ENCODE peak calls at places on chromosomes 13 and 19, in six cellular contexts. B is GM12865; U is activated naive CD4-positive, alpha-beta T cell treated with anti-CD3 and anti-CD28 coated beads for 36 hours; O is RWPE1; E is cardiac fibroblast; F is astrocyte of the spinal cord. G is an unnamed sample.

GRCh38 chr13:29493796-29494195 is 101.7 kb downstream of the SLC7A1 start:
- DNase-seq in E (no peak), F (no peak), O (no peak), B (no peak), U (no peak), G (no peak)

GRCh38 chr19:39192846-39193245 is 3.9 kb upstream of the NCCRP1 start:
- DNase-seq in E (no peak), F (no peak), U (no peak), B (no peak), O (no peak), G (peak)

GRCh38 chr13:73844986-73845385 is 289.2 kb downstream of the KLF12 start:
- DNase-seq in O (no peak), F (peak), B (no peak), U (no peak), E (peak), G (peak)

GRCh38 chr19:45495178-45495577 is 1.7 kb downstream of the RTN2 start:
- DNase-seq in E (no peak), O (no peak), U (no peak), F (no peak), B (no peak), G (no peak)

GRCh38 chr19:51565583-51565982 is 5.5 kb upstream of the ZNF175 start:
- DNase-seq in U (no peak), F (no peak), B (no peak), O (no peak), E (no peak), G (no peak)

GRCh38 chr19:45876411-45877197 is 9.3 kb downstream of the IRF2BP1 start:
- DNase-seq in E (peak), F (peak), B (no peak), U (peak), O (no peak), G (no peak)

GRCh38 chr19:34733266-34733825 is 697 bp upstream of the ZNF181 start:
- DNase-seq in F (no peak), O (no peak), U (no peak), B (peak), E (no peak), G (no peak)

GRCh38 chr13:110109910-110110309 is 197.0 kb downstream of the COL4A1 start:
- DNase-seq in F (peak), B (no peak), E (peak), U (no peak), O (peak), G (peak)

GRCh38 chr19:14616310-14616870 is 33.5 kb downstream of the CLEC17A start:
- DNase-seq in U (no peak), O (no peak), B (no peak), F (no peak), E (no peak), G (no peak)

GRCh38 chr13:52782486-52783448 is 43.1 kb upstream of the CNMD start:
- DNase-seq in F (no peak), O (no peak), B (no peak), U (no peak), E (no peak), G (no peak)

GRCh38 chr19:17872251-17873001 is 681 bp downstream of the SLC5A5 start:
- DNase-seq in B (no peak), O (no peak), F (no peak), E (no peak), U (peak), G (no peak)

GRCh38 chr19:55369651-55370304 is 485 bp downstream of the IL11 start:
- DNase-seq in U (peak), F (peak), B (no peak), E (peak), O (peak), G (peak)

GRCh38 chr13:111490611-111491010 is 170.2 kb downstream of the TEX29 start:
- DNase-seq in O (no peak), U (no peak), E (no peak), F (no peak), B (no peak), G (no peak)

GRCh38 chr13:48096670-48097069 is 1.8 kb upstream of the MED4 start:
- DNase-seq in E (no peak), U (no peak), B (no peak), F (no peak), O (no peak), G (no peak)

GRCh38 chr13:23903906-23904280 is 6.6 kb upstream of the C1QTNF9B start:
- DNase-seq in B (no peak), O (no peak), E (no peak), F (no peak), U (no peak), G (no peak)

GRCh38 chr19:49119411-49120324 is at the start of gene PPFIA3:
- DNase-seq in E (peak), B (no peak), F (peak), O (no peak), U (no peak), G (peak)

GRCh38 chr19:53707278-53707677 is 75.5 kb downstream of the DPRX start:
- DNase-seq in B (no peak), O (no peak), F (no peak), U (no peak), E (no peak), G (no peak)

GRCh38 chr19:47005873-47006272 is 13.8 kb upstream of the NPAS1 start:
- DNase-seq in F (no peak), O (no peak), B (peak), E (no peak), U (no peak), G (no peak)

GRCh38 chr13:43688230-43688907 is 98.4 kb downstream of the ENOX1 start:
- DNase-seq in F (no peak), E (no peak), O (no peak), U (no peak), B (no peak), G (no peak)

GRCh38 chr13:42880241-42880640 is 98.9 kb downstream of the FAM216B start:
- DNase-seq in E (peak), B (no peak), F (no peak), O (no peak), U (no peak), G (no peak)

GRCh38 chr19:2227415-2228156 is 8.5 kb downstream of the PLEKHJ1 start:
- DNase-seq in B (peak), U (no peak), E (no peak), F (no peak), O (no peak), G (no peak)

GRCh38 chr19:35144600-35145436 is 1.8 kb downstream of the FXYD7 start:
- DNase-seq in F (no peak), O (peak), B (peak), U (peak), E (no peak), G (no peak)

GRCh38 chr13:33454844-33455256 is 169.3 kb upstream of the STARD13 start:
- DNase-seq in O (no peak), E (peak), B (no peak), U (no peak), F (peak), G (no peak)

G was measured in choroid plexus epithelial cell.